ENCODE peak calls at places on chromosomes 11 and 22, in eight cellular contexts. F is endodermal cell, Y is heart right ventricle, T is right atrium auricular region, X is GM23338, W is body of pancreas, D is kidney epithelial cell, C is breast epithelium. N is an unnamed sample. For H3K36me3, the result is how much of the 10 kb centered on the place peaks cover.

GRCh38 chr11:67613960-67614715 is 7.4 kb downstream of the NDUFV1 start:
- DNase-seq in Y (no peak), F (peak), D (no peak), X (peak), T (no peak), W (peak), C (no peak), N (peak)

GRCh38 chr22:44571566-44572413 is 73.8 kb upstream of the RTL6 start:
- DNase-seq in X (no peak), C (no peak), D (no peak), F (no peak), W (no peak), Y (no peak), T (no peak), N (no peak)

GRCh38 chr11:2311456-2312201 is 9.8 kb downstream of the TSPAN32 start:
- DNase-seq in Y (no peak), X (no peak), D (no peak), F (no peak), C (no peak), T (no peak), W (peak), N (no peak)

GRCh38 chr11:699116-699508 is 3.5 kb downstream of the TMEM80 start:
- DNase-seq in X (no peak), C (no peak), W (no peak), F (no peak), D (no peak), Y (no peak), T (no peak), N (peak)

GRCh38 chr22:28029201-28029948 is 110.3 kb upstream of the PITPNB start:
- DNase-seq in X (peak), T (peak), W (peak), D (no peak), Y (peak), C (peak), F (peak), N (peak)

GRCh38 chr22:29780781-29781676 is 13.9 kb downstream of the UQCR10 start:
- DNase-seq in F (peak), Y (no peak), D (peak), X (no peak), W (no peak), T (no peak), C (no peak), N (no peak)

GRCh38 chr11:66340596-66341501 is 4.1 kb downstream of the BRMS1 start:
- DNase-seq in T (no peak), F (no peak), W (no peak), Y (no peak), D (no peak), X (no peak), C (no peak), N (no peak)

GRCh38 chr22:33565580-33565995 is 354.7 kb downstream of the LARGE1 start:
- DNase-seq in X (no peak), C (no peak), T (peak), F (no peak), W (no peak), Y (peak), D (no peak), N (no peak)

GRCh38 chr11:10379871-10380568 is 75.0 kb upstream of the AMPD3 start:
- DNase-seq in T (no peak), W (peak), D (no peak), X (no peak), Y (no peak), F (no peak), C (no peak), N (no peak)

GRCh38 chr22:23036684-23037428 is 33.5 kb upstream of the GNAZ start:
- DNase-seq in Y (no peak), C (no peak), F (no peak), D (no peak), T (no peak), X (no peak), W (no peak), N (no peak)

GRCh38 chr11:1756791-1757771 is 6.6 kb downstream of the CTSD start:
- DNase-seq in T (no peak), F (no peak), C (no peak), W (no peak), Y (no peak), D (no peak), X (no peak), N (no peak)

GRCh38 chr11:22407899-22408298 is 69.7 kb downstream of the SLC17A6 start:
- DNase-seq in F (peak), C (no peak), W (no peak), D (no peak), T (no peak), X (peak), Y (no peak), N (no peak)

GRCh38 chr22:37659897-37660708 is 1.6 kb downstream of the PDXP start:
- DNase-seq in X (no peak), D (no peak), T (no peak), F (no peak), Y (no peak), W (no peak), C (no peak), N (no peak)

GRCh38 chr11:123356539-123356938 is 73.5 kb upstream of the GRAMD1B start:
- DNase-seq in C (no peak), F (no peak), Y (no peak), W (no peak), X (no peak), T (no peak), D (no peak), N (no peak)

GRCh38 chr11:105315287-105315686 is 175.7 kb upstream of the CARD18 start:
- DNase-seq in T (no peak), X (peak), F (no peak), W (no peak), C (no peak), Y (no peak), D (no peak), N (no peak)

GRCh38 chr11:119859684-119860083 is 130.7 kb upstream of the NECTIN1 start:
- DNase-seq in D (no peak), X (no peak), W (no peak), Y (peak), C (no peak), F (no peak), T (no peak), N (no peak)

GRCh38 chr22:29254283-29254653 is 13.5 kb downstream of the RHBDD3 start:
- DNase-seq in C (no peak), D (no peak), W (no peak), X (no peak), F (no peak), T (no peak), Y (no peak), N (no peak)

GRCh38 chr11:113395782-113396336 is 8.3 kb downstream of the ANKK1 start:
- DNase-seq in T (no peak), W (no peak), X (no peak), D (no peak), F (no peak), C (no peak), Y (no peak), N (no peak)
- TF ChIP-seq CTCF in T (no peak), W (no peak), X (no peak), D (no peak), F (no peak), C (no peak), Y (no peak), N (no peak)

GRCh38 chr22:41355895-41356294 is 25.8 kb upstream of the TEF start:
- DNase-seq in Y (no peak), D (no peak), C (no peak), F (no peak), W (no peak), X (no peak), T (no peak), N (no peak)
- H3K36me3 ChIP-seq in Y (under half), D (under half), C (under half), F (under half), W (under half), X (under half), T (half or more), N (half or more)

GRCh38 chr11:61555051-61555969 is 25.6 kb downstream of the SYT7 start:
- DNase-seq in X (peak), D (no peak), T (no peak), W (no peak), Y (no peak), C (no peak), F (peak), N (no peak)
- H3K4me3 ChIP-seq in X (peak), D (no peak), T (peak), W (no peak), Y (no peak), C (no peak), F (no peak), N (no peak)

DNA sequence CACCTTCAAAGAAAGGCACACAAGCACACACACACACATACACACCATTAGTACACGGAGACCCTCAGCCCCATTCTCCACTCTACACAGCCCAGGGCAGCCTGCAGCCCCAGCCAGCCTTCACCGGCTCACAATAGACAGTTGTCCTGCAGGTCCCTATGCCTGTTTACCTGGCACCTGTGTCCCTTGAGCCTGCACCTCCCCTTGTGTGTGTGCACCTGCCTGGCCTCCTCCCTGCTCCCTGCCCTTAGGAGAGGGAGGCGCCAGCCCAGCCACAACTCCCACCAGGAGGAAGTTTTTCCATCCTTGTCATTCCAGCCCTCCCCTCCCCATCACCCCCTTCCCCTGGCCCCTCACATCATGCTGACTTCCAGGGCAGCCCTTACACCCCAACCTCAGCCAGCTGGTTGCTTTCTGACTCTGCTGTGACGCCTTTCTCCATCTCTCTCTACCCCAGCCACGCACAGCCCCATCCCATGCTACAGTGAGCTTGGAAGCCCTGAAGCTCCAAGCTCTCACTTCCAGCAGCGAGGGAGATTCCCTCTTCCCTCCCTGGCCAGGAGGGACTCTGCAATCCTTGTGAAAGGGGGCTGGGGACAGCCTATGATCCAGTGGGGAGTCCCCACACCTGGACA is 4.4 kb downstream of the AHNAK start:
- DNase-seq in F (no peak), C (no peak), T (no peak), D (no peak), W (no peak), X (no peak), Y (no peak), N (no peak)
- TF ChIP-seq CTCF in F (no peak), C (no peak), T (no peak), D (no peak), W (no peak), X (no peak), Y (no peak), N (no peak)

GRCh38 chr11:65188486-65188885 is 6.8 kb downstream of the CAPN1 start:
- DNase-seq in T (no peak), C (no peak), F (peak), Y (no peak), D (no peak), X (no peak), W (no peak), N (no peak)

GRCh38 chr11:65186701-65187100 is 5.0 kb downstream of the CAPN1 start:
- DNase-seq in W (no peak), D (no peak), T (no peak), F (no peak), X (no peak), Y (no peak), C (no peak), N (no peak)

GRCh38 chr11:65187146-65187675 is 5.5 kb downstream of the CAPN1 start:
- DNase-seq in Y (no peak), D (no peak), F (peak), X (no peak), C (no peak), T (no peak), W (no peak), N (no peak)

GRCh38 chr11:65187971-65188461 is 6.3 kb downstream of the CAPN1 start:
- DNase-seq in F (peak), Y (no peak), T (no peak), D (no peak), C (no peak), X (no peak), W (no peak), N (no peak)

GRCh38 chr11:65189191-65189590 is 7.5 kb downstream of the CAPN1 start:
- DNase-seq in D (no peak), Y (no peak), W (no peak), X (no peak), C (no peak), F (no peak), T (no peak), N (no peak)
- H3K36me3 ChIP-seq in D (under half), Y (half or more), W (under half), X (under half), C (under half), F (half or more), T (half or more), N (under half)

GRCh38 chr11:7520981-7521487 is 7.2 kb downstream of the PPFIBP2 start:
- DNase-seq in C (no peak), T (no peak), X (no peak), Y (no peak), D (no peak), W (no peak), F (no peak), N (no peak)
- H3K4me3 ChIP-seq in C (no peak), T (no peak), X (no peak), Y (no peak), D (no peak), W (no peak), F (peak), N (no peak)

DNA sequence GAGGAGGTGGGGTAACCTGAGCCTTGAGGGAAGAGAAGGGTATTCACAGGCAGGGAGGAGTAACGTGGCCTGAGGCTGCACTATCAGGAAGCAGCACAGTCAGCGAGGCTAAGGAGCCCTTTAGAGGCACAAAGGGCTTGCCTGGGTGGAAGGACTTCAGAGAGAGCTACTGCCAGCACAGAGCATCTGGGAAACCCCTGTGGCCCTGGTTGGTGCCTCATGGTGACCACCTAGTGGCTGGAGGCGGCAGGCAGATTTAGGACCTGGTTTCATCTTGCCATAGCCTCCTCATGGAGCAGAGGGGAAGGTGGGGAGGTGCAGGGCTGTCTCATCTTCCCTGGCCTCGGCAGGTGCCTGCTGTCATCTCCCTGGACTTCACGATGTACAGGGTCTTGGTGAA is 64.5 kb downstream of the MPPED1 start:
- DNase-seq in C (no peak), T (no peak), Y (no peak), D (no peak), F (peak), W (no peak), X (peak), N (no peak)
- TF ChIP-seq CTCF in C (no peak), T (no peak), Y (no peak), D (no peak), F (peak), W (no peak), X (no peak), N (no peak)

DNA sequence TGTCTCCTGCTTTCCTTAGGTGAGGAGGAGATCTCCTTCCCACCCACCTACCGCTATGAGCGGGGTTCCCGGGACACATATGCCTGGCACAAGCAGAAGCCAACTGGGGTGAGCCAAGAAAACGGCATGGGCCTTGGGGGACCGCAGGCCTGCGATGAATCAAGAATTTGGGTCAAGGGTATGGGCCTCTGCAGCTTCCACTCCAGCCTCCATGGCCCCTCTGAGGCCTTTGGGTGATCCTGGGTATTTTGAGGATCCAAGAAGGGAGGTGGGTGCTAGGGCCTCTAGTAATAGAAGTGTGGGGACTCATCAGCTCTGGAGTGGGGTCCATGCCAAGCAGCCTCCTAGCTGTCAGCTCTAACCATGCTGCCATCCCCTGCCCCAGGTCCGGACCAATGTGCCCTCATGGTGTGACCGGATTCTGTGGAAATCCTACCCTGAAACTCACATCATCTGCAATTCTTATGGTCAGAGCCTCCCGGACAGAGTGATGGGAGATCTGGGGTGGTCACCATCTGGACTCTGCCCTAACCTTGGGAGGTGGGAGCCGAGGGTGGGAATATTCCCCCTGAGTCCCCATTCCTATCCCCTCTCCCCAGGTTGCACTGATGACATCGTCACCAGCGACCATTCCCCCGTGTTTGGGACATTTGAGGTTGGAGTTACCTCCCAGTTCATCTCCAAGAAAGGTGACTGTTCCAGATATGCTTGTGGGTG is 8.6 kb downstream of the INPPL1 start:
- DNase-seq in T (no peak), Y (no peak), X (no peak), F (peak), D (no peak), C (no peak), W (no peak), N (no peak)
- H3K36me3 ChIP-seq in T (half or more), Y (half or more), X (under half), F (half or more), D (under half), C (under half), W (under half), N (half or more)

DNA sequence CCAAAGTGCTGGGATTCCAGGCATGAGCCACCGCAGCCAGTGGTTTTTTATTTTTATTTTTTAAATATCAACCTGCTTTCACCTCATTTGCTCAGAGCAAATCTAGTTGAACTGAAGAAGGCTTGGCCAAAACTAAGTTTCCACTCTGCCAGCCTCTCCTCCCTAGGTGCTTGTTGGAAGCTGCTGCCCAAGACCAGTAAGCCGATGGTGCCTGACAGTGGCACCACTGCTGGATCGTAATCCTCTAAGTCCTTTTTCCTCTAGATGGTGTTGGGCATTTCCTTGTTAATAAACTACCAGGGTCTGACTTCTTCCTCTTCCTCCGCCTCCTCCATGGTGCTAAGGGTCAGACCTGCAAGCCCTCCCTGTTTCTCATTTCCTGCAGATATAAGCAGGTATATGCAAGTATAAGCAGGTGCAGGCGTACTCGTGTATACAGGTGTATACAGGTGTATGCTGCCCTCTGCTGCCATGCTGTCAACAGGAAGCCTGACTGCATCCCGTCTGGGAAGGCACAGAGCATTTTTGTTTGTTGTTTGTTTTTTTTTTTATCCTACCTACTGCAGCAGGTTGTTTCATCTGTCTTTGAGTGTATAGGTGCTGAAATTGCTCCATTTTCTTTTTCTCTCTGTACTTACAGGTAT is 1.6 kb downstream of the NADSYN1 start:
- DNase-seq in D (no peak), T (no peak), X (no peak), F (no peak), C (no peak), W (peak), Y (no peak), N (no peak)
- H3K4me3 ChIP-seq in D (no peak), T (no peak), X (no peak), F (no peak), C (no peak), W (no peak), Y (no peak), N (no peak)

N was measured in gastrocnemius medialis.